ENCODE peak calls at places on chromosomes 11 and 22, in ten cellular contexts. X is esophagus squamous epithelium, B is spleen, S is thyroid gland, K is fibroblast of lung, F is stomach, J is HFFc6, G is neural crest cell, O is brain microvascular endothelial cell, A is thoracic aorta. T is an unnamed sample.

GRCh38 chr22:36775589-36775965 is 342 bp downstream of the IFT27 start:
- DNase-seq in X (no peak), B (peak; percentile 89), S (peak; percentile 69), K (peak; percentile 5), F (peak; percentile 44), J (no peak), G (no peak), O (no peak), A (no peak), T (no peak)

GRCh38 chr11:34850339-34850738 is 65.8 kb downstream of the APIP start:
- DNase-seq in X (no peak), B (no peak), S (no peak), K (no peak), F (no peak), J (no peak), G (no peak), O (no peak), A (no peak), T (no peak)

GRCh38 chr11:45273509-45273908 is 12.6 kb downstream of the SYT13 start:
- DNase-seq in X (no peak), B (no peak), S (no peak), K (no peak), F (no peak), J (no peak), G (no peak), O (no peak), A (no peak), T (no peak)

GRCh38 chr22:36770116-36770945 is 5.6 kb downstream of the IFT27 start:
- DNase-seq in X (no peak), B (no peak), S (no peak), K (no peak), F (no peak), J (no peak), G (no peak), O (no peak), A (no peak), T (no peak)

GRCh38 chr11:126601550-126602215 is 246.2 kb downstream of the ST3GAL4 start:
- DNase-seq in X (no peak), B (no peak), S (no peak), K (no peak), F (no peak), J (no peak), G (peak; percentile 46), O (no peak), A (no peak), T (no peak)

GRCh38 chr22:31126128-31126868 is 3.5 kb downstream of the INPP5J start:
- DNase-seq in X (no peak), B (peak; percentile 54), S (peak; percentile 97), K (no peak), F (no peak), J (no peak), G (no peak), O (no peak), A (no peak), T (no peak)

GRCh38 chr11:118088531-118088930 is 1.8 kb upstream of the SMIM35 start:
- DNase-seq in X (no peak), B (peak; percentile 80), S (peak; percentile 7), K (no peak), F (peak; percentile 56), J (no peak), G (no peak), O (peak; percentile 47), A (no peak), T (no peak)

GRCh38 chr11:46198873-46199250 is 77.6 kb upstream of the PHF21A start:
- DNase-seq in X (no peak), B (no peak), S (no peak), K (no peak), F (no peak), J (no peak), G (no peak), O (no peak), A (no peak), T (no peak)

GRCh38 chr11:76781046-76781801 is 1.9 kb upstream of the TSKU start:
- DNase-seq in X (no peak), B (peak; percentile 33), S (no peak), K (no peak), F (no peak), J (no peak), G (no peak), O (no peak), A (no peak), T (peak; percentile 64)

GRCh38 chr11:25981998-25982397 is 349.9 kb upstream of the ANO3 start:
- DNase-seq in X (no peak), B (no peak), S (no peak), K (peak; percentile 92), F (no peak), J (peak; percentile 29), G (peak; percentile 32), O (peak; percentile 52), A (no peak), T (peak; percentile 52)

GRCh38 chr22:43047605-43048004 is 32.7 kb upstream of the PACSIN2 start:
- DNase-seq in X (no peak), B (no peak), S (no peak), K (no peak), F (no peak), J (no peak), G (no peak), O (no peak), A (no peak), T (no peak)

GRCh38 chr22:43057641-43058040 is 31.6 kb downstream of the TTLL1 start:
- DNase-seq in X (no peak), B (no peak), S (no peak), K (no peak), F (no peak), J (no peak), G (no peak), O (no peak), A (no peak), T (no peak)

GRCh38 chr22:43050995-43051394 is 36.0 kb upstream of the PACSIN2 start:
- DNase-seq in X (no peak), B (no peak), S (no peak), K (no peak), F (no peak), J (no peak), G (no peak), O (no peak), A (no peak), T (no peak)

GRCh38 chr22:43053176-43053575 is 36.0 kb downstream of the TTLL1 start:
- DNase-seq in X (no peak), B (no peak), S (no peak), K (no peak), F (no peak), J (no peak), G (peak; percentile 12), O (no peak), A (no peak), T (no peak)
- TF ChIP-seq CTCF in X (peak; percentile 33), B (no peak), S (no peak), K (no peak), F (no peak), J (peak; percentile 55), G (peak; percentile 49), O (peak; percentile 44), A (no peak), T (no peak)

DNA sequence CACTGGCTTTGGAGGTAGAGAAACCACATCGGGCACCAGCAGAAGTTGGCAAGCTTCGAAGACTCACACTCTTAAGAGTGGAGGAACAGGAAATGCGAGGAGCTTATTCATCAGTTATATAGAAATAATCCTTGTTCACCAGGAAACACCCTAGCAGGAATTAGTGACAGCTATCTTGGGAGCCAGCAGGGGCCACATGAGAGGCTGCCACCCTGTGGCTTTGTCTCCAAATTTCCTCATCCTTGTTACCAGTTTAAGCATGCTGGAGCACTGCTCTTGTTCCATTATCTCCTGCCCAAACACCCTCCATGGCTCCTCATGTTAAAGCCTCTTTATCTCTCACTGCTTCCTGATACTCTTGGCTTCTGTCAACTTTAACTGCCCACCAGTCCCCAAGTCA is 131.0 kb downstream of the PLEKHA7 start:
- DNase-seq in X (no peak), B (no peak), S (peak; percentile 32), K (no peak), F (peak; percentile 34), J (no peak), G (no peak), O (no peak), A (no peak), T (no peak)
- TF ChIP-seq CTCF in X (peak; percentile 66), B (no peak), S (peak; percentile 19), K (no peak), F (no peak), J (no peak), G (no peak), O (peak; percentile 23), A (no peak), T (no peak)

GRCh38 chr11:131392528-131393255 is 22.3 kb downstream of the NTM start:
- DNase-seq in X (no peak), B (no peak), S (no peak), K (no peak), F (no peak), J (no peak), G (no peak), O (no peak), A (no peak), T (no peak)
- TF ChIP-seq CTCF in X (peak; percentile 26), B (no peak), S (no peak), K (no peak), F (no peak), J (peak; percentile 33), G (peak; percentile 28), O (peak; percentile 55), A (no peak), T (no peak)

DNA sequence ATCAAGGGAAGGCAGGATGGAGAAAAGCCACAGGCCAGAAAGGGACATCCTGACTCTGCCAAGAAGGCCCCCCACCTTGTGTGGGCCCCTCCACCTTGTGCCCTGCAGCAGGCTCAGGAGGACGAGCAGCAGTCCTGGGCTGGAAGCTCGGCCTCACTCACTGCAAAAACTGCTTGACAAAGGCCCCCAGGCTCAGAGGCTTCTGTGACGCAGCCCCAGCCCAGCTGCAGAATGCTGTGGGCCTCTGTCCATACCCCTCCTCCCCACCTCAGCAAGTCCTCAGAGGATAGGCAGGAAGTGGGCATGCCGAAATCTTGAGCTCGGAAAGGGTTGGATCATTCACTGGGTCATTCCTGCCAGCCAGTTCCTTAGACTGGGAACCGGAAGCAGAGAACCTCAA is 61.9 kb downstream of the NRXN2 start:
- DNase-seq in X (no peak), B (no peak), S (no peak), K (peak; percentile 56), F (no peak), J (peak; percentile 43), G (no peak), O (peak; percentile 27), A (peak; percentile 51), T (peak; percentile 45)
- TF ChIP-seq CTCF in X (no peak), B (no peak), S (no peak), K (no peak), F (no peak), J (no peak), G (no peak), O (no peak), A (no peak), T (no peak)

T was measured in AG09319.